ENCODE peak calls at places on chromosomes 4 and X, in ten cellular contexts. C is dorsolateral prefrontal cortex; N is CD4-positive, CD25-positive, alpha-beta regulatory T cell; K is PC-9; R is GM23338; S is tibial nerve; V is pancreas; J is neural progenitor cell; B is endodermal cell; A is AG04450. P is an unnamed sample. For H3K27me3, the result is how much of the 10 kb centered on the place peaks cover.

GRCh38 chr4:16225681-16225995 is 633 bp downstream of the TAPT1 start:
- DNase-seq in C (no peak), N (no peak), K (no peak), R (no peak), S (no peak), V (no peak), J (no peak), B (no peak), A (no peak), P (no peak)

GRCh38 chrX:48719958-48720357 is 23.4 kb downstream of the SUV39H1 start:
- DNase-seq in C (no peak), N (no peak), K (no peak), R (no peak), S (no peak), V (no peak), J (no peak), B (no peak), A (no peak), P (no peak)

GRCh38 chr4:141430686-141431085 is 205.7 kb upstream of the IL15 start:
- DNase-seq in C (no peak), N (no peak), K (no peak), R (no peak), S (no peak), V (no peak), J (no peak), B (no peak), A (no peak), P (no peak)

GRCh38 chrX:21972721-21973120 is 32.2 kb downstream of the SMS start:
- DNase-seq in C (no peak), N (peak), K (no peak), R (peak), S (no peak), V (no peak), J (no peak), B (no peak), A (peak), P (no peak)

GRCh38 chr4:113049421-113050355 is at the start of gene ANK2:
- DNase-seq in C (peak), N (no peak), K (no peak), R (peak), S (no peak), V (no peak), J (peak), B (peak), A (no peak), P (peak)

GRCh38 chr4:55547461-55547770 is 707 bp upstream of the CLOCK start:
- DNase-seq in C (no peak), N (no peak), K (no peak), R (peak), S (no peak), V (no peak), J (peak), B (no peak), A (no peak), P (peak)

GRCh38 chr4:80112236-80112635 is 39.2 kb upstream of the ANTXR2 start:
- DNase-seq in C (no peak), N (no peak), K (no peak), R (no peak), S (peak), V (no peak), J (no peak), B (no peak), A (no peak), P (peak)

GRCh38 chr4:38290360-38290759 is 330.2 kb downstream of the PTTG2 start:
- DNase-seq in C (no peak), N (no peak), K (no peak), R (no peak), S (no peak), V (no peak), J (no peak), B (no peak), A (peak), P (no peak)

GRCh38 chrX:127128282-127128681 is 308.8 kb downstream of the PRR32 start:
- DNase-seq in C (no peak), N (no peak), K (no peak), R (no peak), S (no peak), V (no peak), J (no peak), B (peak), A (no peak), P (no peak)

GRCh38 chr4:123444298-123444731 is 47.7 kb downstream of the SPRY1 start:
- DNase-seq in C (no peak), N (no peak), K (no peak), R (peak), S (no peak), V (peak), J (peak), B (peak), A (no peak), P (peak)

GRCh38 chr4:153706519-153706918 is 22.4 kb downstream of the TLR2 start:
- DNase-seq in C (no peak), N (no peak), K (no peak), R (no peak), S (no peak), V (no peak), J (no peak), B (no peak), A (no peak), P (no peak)

GRCh38 chr4:86398187-86398586 is 38.3 kb upstream of the MAPK10 start:
- DNase-seq in C (no peak), N (no peak), K (no peak), R (no peak), S (no peak), V (no peak), J (no peak), B (no peak), A (no peak), P (no peak)

GRCh38 chr4:94757192-94758140 is at the start of gene BMPR1B:
- DNase-seq in C (no peak), N (no peak), K (no peak), R (peak), S (no peak), V (peak), J (peak), B (peak), A (peak), P (peak)

GRCh38 chr4:141540643-141541042 is 95.7 kb upstream of the IL15 start:
- DNase-seq in C (no peak), N (no peak), K (no peak), R (no peak), S (no peak), V (no peak), J (no peak), B (no peak), A (no peak), P (no peak)

GRCh38 chrX:20354505-20354904 is 87.8 kb upstream of the RPS6KA3 start:
- DNase-seq in C (no peak), N (no peak), K (no peak), R (no peak), S (no peak), V (no peak), J (no peak), B (no peak), A (no peak), P (no peak)

GRCh38 chr4:80265571-80266266 is 745 bp upstream of the FGF5 start:
- DNase-seq in C (peak), N (no peak), K (no peak), R (peak), S (no peak), V (no peak), J (peak), B (peak), A (peak), P (no peak)

GRCh38 chrX:10897768-10898167 is 213.4 kb upstream of the HCCS start:
- DNase-seq in C (no peak), N (no peak), K (no peak), R (peak), S (no peak), V (no peak), J (peak), B (peak), A (no peak), P (no peak)

GRCh38 chrX:115901241-115901640 is 269.3 kb upstream of the AGTR2 start:
- DNase-seq in C (no peak), N (no peak), K (no peak), R (no peak), S (no peak), V (no peak), J (no peak), B (no peak), A (no peak), P (no peak)

GRCh38 chr4:77354550-77354949 is 197.5 kb downstream of the CCNG2 start:
- DNase-seq in C (no peak), N (no peak), K (no peak), R (no peak), S (no peak), V (no peak), J (no peak), B (no peak), A (no peak), P (no peak)

GRCh38 chr4:80073362-80074008 is 456 bp upstream of the ANTXR2 start:
- DNase-seq in C (no peak), N (peak), K (no peak), R (no peak), S (no peak), V (no peak), J (no peak), B (no peak), A (no peak), P (peak)

GRCh38 chr4:138494931-138495330 is 252.8 kb upstream of the SLC7A11 start:
- DNase-seq in C (no peak), N (no peak), K (no peak), R (peak), S (no peak), V (no peak), J (peak), B (peak), A (no peak), P (no peak)

GRCh38 chr4:154491731-154492249 is at the start of gene DCHS2:
- DNase-seq in C (peak), N (no peak), K (no peak), R (peak), S (no peak), V (no peak), J (peak), B (peak), A (no peak), P (peak)

GRCh38 chrX:136159615-136160025 is 12.3 kb downstream of the FHL1 start:
- DNase-seq in C (no peak), N (no peak), K (peak), R (no peak), S (no peak), V (no peak), J (no peak), B (no peak), A (no peak), P (no peak)

DNA sequence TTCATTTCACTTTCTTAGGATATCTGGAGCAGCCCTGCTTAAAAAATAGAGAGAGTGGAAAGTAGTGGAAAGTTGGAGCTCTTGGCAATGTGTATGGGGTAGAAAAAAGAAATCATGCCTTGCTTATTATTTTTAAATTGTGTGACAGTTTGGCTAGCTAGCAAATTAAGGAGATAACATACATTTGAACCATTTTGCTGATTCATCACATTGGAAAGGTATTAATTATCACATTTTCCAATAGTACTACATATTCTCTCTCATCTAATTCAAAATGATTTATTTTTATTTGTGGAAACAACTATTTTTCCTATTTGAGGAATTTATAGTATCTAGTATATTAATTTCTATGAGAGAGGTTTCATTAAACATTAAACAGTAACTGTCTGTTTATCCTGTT is 280.4 kb downstream of the KLHL4 start:
- DNase-seq in C (no peak), N (no peak), K (no peak), R (no peak), S (no peak), V (no peak), J (no peak), B (no peak), A (no peak), P (no peak)
- H3K27me3 ChIP-seq in C (under half), N (under half), K (under half), R (under half), S (under half), V (under half), J (under half), B (under half), A (under half), P (under half)

GRCh38 chr4:10102193-10102980 is 14.2 kb downstream of the WDR1 start:
- DNase-seq in C (no peak), N (no peak), K (no peak), R (no peak), S (no peak), V (no peak), J (peak), B (no peak), A (no peak), P (no peak)
- H3K27ac ChIP-seq in C (no peak), N (peak), K (no peak), R (peak), S (peak), V (no peak), J (peak), B (peak), A (peak), P (peak)

GRCh38 chr4:54228064-54228527 is 997 bp upstream of the PDGFRA start:
- DNase-seq in C (peak), N (no peak), K (no peak), R (peak), S (peak), V (peak), J (peak), B (peak), A (peak), P (peak)
- H3K27me3 ChIP-seq in C (under half), N (under half), K (under half), R (half or more), S (half or more), V (half or more), J (half or more), B (half or more), A (under half), P (under half)

GRCh38 chr4:127965803-127966175 is 583 bp downstream of the ABHD18 start:
- DNase-seq in C (peak), N (peak), K (peak), R (peak), S (no peak), V (peak), J (no peak), B (peak), A (no peak), P (no peak)

GRCh38 chr4:127968565-127968964 is 3.4 kb downstream of the ABHD18 start:
- DNase-seq in C (no peak), N (no peak), K (no peak), R (no peak), S (no peak), V (no peak), J (no peak), B (no peak), A (no peak), P (no peak)

GRCh38 chr4:127965062-127965802 is at the start of the genes ABHD18 and MFSD8:
- DNase-seq in C (peak), N (peak), K (peak), R (peak), S (peak), V (peak), J (peak), B (peak), A (peak), P (peak)

GRCh38 chr4:127967141-127967775 is 2.1 kb downstream of the ABHD18 start:
- DNase-seq in C (no peak), N (no peak), K (no peak), R (no peak), S (no peak), V (no peak), J (no peak), B (no peak), A (no peak), P (no peak)
- H3K27ac ChIP-seq in C (no peak), N (no peak), K (no peak), R (no peak), S (no peak), V (no peak), J (no peak), B (no peak), A (no peak), P (no peak)

P was measured in right cardiac atrium.